ENCODE peak calls at places on chromosomes 5 and 9, in five cellular contexts. One of them, this sample, is unnamed.

GRCh38 chr9:14428781-14429230 is 114.9 kb upstream of the NFIB start:
- DNase-seq in PC-3: peak; percentile 73
- DNase-seq in GM23248: peak; percentile 77
- DNase-seq in GM23338: peak; percentile 97
- DNase-seq in HCT116: peak; percentile 57
- DNase-seq in this sample: peak; percentile 25

GRCh38 chr5:53335115-53335514 is 145.3 kb upstream of the FST start:
- DNase-seq in GM23338: peak; percentile 28
- DNase-seq in HCT116: no peak
- DNase-seq in GM23248: peak; percentile 36
- DNase-seq in PC-3: peak; percentile 48
- DNase-seq in this sample: no peak

GRCh38 chr5:93532370-93532769 is 48.6 kb downstream of the NR2F1-AS1 start:
- DNase-seq in PC-3: peak; percentile 27
- DNase-seq in GM23248: peak; percentile 92
- DNase-seq in HCT116: no peak
- DNase-seq in GM23338: peak; percentile 3
- DNase-seq in this sample: no peak

GRCh38 chr5:125274938-125275759 is 528.7 kb upstream of the ZNF608 start:
- DNase-seq in HCT116: no peak
- DNase-seq in GM23248: no peak
- DNase-seq in PC-3: peak; percentile 8
- DNase-seq in GM23338: no peak
- DNase-seq in this sample: no peak

GRCh38 chr5:133839721-133840120 is 128.7 kb downstream of the C5orf15 start:
- DNase-seq in GM23248: no peak
- DNase-seq in HCT116: no peak
- DNase-seq in PC-3: no peak
- DNase-seq in GM23338: no peak
- DNase-seq in this sample: no peak

GRCh38 chr5:133952729-133953567 is 15.5 kb downstream of the C5orf15 start:
- DNase-seq in GM23248: peak; percentile 96
- DNase-seq in GM23338: no peak
- DNase-seq in HCT116: no peak
- DNase-seq in PC-3: no peak
- DNase-seq in this sample: no peak

GRCh38 chr5:92402045-92402444 is 1018.9 kb upstream of the ARRDC3 start:
- DNase-seq in PC-3: peak; percentile 38
- DNase-seq in GM23248: peak; percentile 80
- DNase-seq in GM23338: no peak
- DNase-seq in HCT116: no peak
- DNase-seq in this sample: no peak

GRCh38 chr5:126003309-126003708 is 419.9 kb upstream of the GRAMD2B start:
- DNase-seq in GM23248: peak; percentile 86
- DNase-seq in HCT116: no peak
- DNase-seq in GM23338: no peak
- DNase-seq in PC-3: no peak
- DNase-seq in this sample: no peak

GRCh38 chr9:5326893-5327548 is 12.7 kb downstream of the RLN1 start:
- DNase-seq in PC-3: no peak
- DNase-seq in GM23338: peak; percentile 90
- DNase-seq in GM23248: no peak
- DNase-seq in HCT116: no peak
- DNase-seq in this sample: no peak

GRCh38 chr5:109404428-109404960 is 5.3 kb downstream of the PJA2 start:
- DNase-seq in HCT116: no peak
- DNase-seq in GM23338: no peak
- DNase-seq in GM23248: no peak
- DNase-seq in PC-3: no peak
- DNase-seq in this sample: no peak
- H3K36me3 ChIP-seq in HCT116: no peaks in the 10 kb centered on the region
- H3K36me3 ChIP-seq in GM23338: no peaks in the 10 kb centered on the region
- H3K36me3 ChIP-seq in GM23248: no peaks in the 10 kb centered on the region
- H3K36me3 ChIP-seq in PC-3: no peaks in the 10 kb centered on the region
- H3K36me3 ChIP-seq in this sample: no peaks in the 10 kb centered on the region

GRCh38 chr9:127976498-127976897 is 4.3 kb downstream of the EEIG1 start:
- DNase-seq in PC-3: no peak
- DNase-seq in HCT116: no peak
- DNase-seq in GM23338: no peak
- DNase-seq in GM23248: no peak
- DNase-seq in this sample: no peak

GRCh38 chr9:127974002-127974768 is 6.6 kb downstream of the EEIG1 start:
- DNase-seq in GM23248: no peak
- DNase-seq in PC-3: no peak
- DNase-seq in HCT116: no peak
- DNase-seq in GM23338: no peak
- DNase-seq in this sample: no peak

GRCh38 chr9:127973169-127974001 is 7.4 kb downstream of the EEIG1 start:
- DNase-seq in GM23248: no peak
- DNase-seq in HCT116: no peak
- DNase-seq in GM23338: no peak
- DNase-seq in PC-3: no peak
- DNase-seq in this sample: no peak

GRCh38 chr9:127975376-127976315 is 5.1 kb downstream of the EEIG1 start:
- DNase-seq in HCT116: no peak
- DNase-seq in GM23338: no peak
- DNase-seq in PC-3: no peak
- DNase-seq in GM23248: peak; percentile 57
- DNase-seq in this sample: no peak

DNA sequence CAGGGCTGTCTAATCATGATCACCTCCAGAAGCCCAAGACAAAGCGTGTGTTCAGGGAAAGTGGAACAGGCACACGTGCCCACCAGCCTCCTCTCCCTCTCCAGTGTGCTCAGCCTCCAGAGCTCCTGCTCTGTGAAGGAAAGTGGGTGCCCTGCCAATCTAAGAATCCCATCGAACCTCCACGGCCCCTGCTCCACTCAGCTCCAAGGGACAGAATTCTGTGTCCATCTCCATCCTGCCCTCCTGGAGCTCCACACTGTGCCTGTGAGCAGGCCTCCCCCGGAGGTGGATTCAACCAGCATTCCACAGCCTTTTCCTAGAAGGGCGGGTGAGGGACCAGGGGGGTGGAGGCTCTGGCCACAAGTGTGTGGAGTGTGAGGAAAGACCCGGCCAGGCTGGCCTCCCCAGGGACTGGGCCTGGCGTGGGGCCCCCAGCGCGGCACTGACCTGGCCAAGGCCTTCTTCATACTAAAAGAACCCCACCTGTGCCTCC is 6.0 kb downstream of the EEIG1 start:
- DNase-seq in PC-3: no peak
- DNase-seq in GM23248: peak; percentile 64
- DNase-seq in HCT116: no peak
- DNase-seq in GM23338: no peak
- DNase-seq in this sample: no peak
- TF ChIP-seq EZH2phosphoT487 in PC-3: no peak
- TF ChIP-seq EZH2phosphoT487 in GM23248: no peak
- TF ChIP-seq EZH2phosphoT487 in HCT116: no peak
- TF ChIP-seq EZH2phosphoT487 in GM23338: no peak
- TF ChIP-seq EZH2phosphoT487 in this sample: no peak

GRCh38 chr5:107012371-107012770 is 658.4 kb downstream of the EFNA5 start:
- DNase-seq in GM23248: no peak
- DNase-seq in HCT116: no peak
- DNase-seq in GM23338: no peak
- DNase-seq in PC-3: peak; percentile 0
- DNase-seq in this sample: no peak

GRCh38 chr5:107005653-107006052 is 665.1 kb downstream of the EFNA5 start:
- DNase-seq in GM23338: no peak
- DNase-seq in GM23248: no peak
- DNase-seq in PC-3: no peak
- DNase-seq in HCT116: no peak
- DNase-seq in this sample: no peak

GRCh38 chr5:107010060-107010459 is 660.7 kb downstream of the EFNA5 start:
- DNase-seq in HCT116: no peak
- DNase-seq in PC-3: no peak
- DNase-seq in GM23338: no peak
- DNase-seq in GM23248: no peak
- DNase-seq in this sample: no peak

GRCh38 chr5:107011530-107012115 is 659.1 kb downstream of the EFNA5 start:
- DNase-seq in GM23248: no peak
- DNase-seq in HCT116: no peak
- DNase-seq in GM23338: no peak
- DNase-seq in PC-3: peak; percentile 0
- DNase-seq in this sample: no peak
- H3K36me3 ChIP-seq in GM23248: no peaks in the 10 kb centered on the region
- H3K36me3 ChIP-seq in HCT116: no peaks in the 10 kb centered on the region
- H3K36me3 ChIP-seq in GM23338: no peaks in the 10 kb centered on the region
- H3K36me3 ChIP-seq in PC-3: no peaks in the 10 kb centered on the region
- H3K36me3 ChIP-seq in this sample: no peaks in the 10 kb centered on the region

DNA sequence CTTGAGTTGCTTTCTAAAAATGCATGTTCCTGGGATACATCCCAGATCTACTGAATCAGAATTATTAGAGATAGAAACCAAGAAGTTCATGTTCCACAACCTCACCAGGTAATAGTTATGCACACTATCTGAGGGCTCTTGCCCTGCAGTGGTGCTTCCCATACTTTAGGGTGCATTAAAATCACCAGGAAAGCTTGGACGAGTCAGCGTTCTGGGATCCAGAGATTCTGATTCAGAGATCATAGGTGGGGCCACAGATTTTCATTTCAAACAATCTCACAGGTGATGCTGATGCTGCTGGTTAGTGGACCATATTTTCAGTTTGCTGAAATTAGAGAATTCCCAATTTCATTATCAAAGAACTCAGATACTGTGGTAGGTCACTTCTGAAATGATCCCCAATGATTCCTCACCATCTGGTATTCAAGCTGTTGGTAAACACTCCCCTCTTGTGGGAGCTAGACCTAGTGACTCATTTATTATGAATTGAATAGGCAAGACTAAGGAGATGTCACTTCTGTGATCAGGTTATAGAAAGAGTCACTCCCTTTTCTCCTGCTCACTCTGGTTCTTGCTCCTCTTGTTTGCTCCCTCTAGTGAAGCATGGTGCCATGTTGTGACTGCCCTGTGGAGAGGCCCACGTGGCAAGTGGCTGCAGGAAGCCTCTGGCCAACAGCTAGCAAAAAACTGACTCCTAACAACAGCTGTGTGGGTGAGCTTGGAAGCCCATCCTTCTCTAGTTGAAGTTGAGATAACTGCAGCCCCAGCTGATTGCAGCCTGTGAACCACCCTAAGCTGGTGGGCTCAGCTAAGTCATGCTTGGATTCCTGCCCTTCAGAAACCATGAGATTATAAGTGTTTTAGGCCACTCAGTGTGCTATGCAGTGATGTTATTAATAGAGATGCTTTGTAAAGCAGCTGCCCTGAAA is 59.8 kb downstream of the SH3TC2 start:
- DNase-seq in PC-3: peak; percentile 95
- DNase-seq in GM23248: peak; percentile 78
- DNase-seq in GM23338: no peak
- DNase-seq in HCT116: no peak
- DNase-seq in this sample: no peak
- TF ChIP-seq EZH2phosphoT487 in PC-3: no peak
- TF ChIP-seq EZH2phosphoT487 in GM23248: no peak
- TF ChIP-seq EZH2phosphoT487 in GM23338: no peak
- TF ChIP-seq EZH2phosphoT487 in HCT116: no peak
- TF ChIP-seq EZH2phosphoT487 in this sample: no peak

GRCh38 chr5:113150821-113151220 is 174.2 kb downstream of the DCP2 start:
- DNase-seq in HCT116: no peak
- DNase-seq in GM23338: no peak
- DNase-seq in GM23248: no peak
- DNase-seq in PC-3: no peak
- DNase-seq in this sample: no peak

GRCh38 chr5:113150221-113150620 is 173.6 kb downstream of the DCP2 start:
- DNase-seq in PC-3: no peak
- DNase-seq in HCT116: no peak
- DNase-seq in GM23338: no peak
- DNase-seq in GM23248: no peak
- DNase-seq in this sample: no peak

GRCh38 chr5:113147088-113147487 is 170.5 kb downstream of the DCP2 start:
- DNase-seq in GM23248: peak; percentile 93
- DNase-seq in GM23338: no peak
- DNase-seq in HCT116: no peak
- DNase-seq in PC-3: no peak
- DNase-seq in this sample: no peak

GRCh38 chr5:113151641-113152040 is 175.0 kb downstream of the DCP2 start:
- DNase-seq in PC-3: no peak
- DNase-seq in GM23338: no peak
- DNase-seq in HCT116: no peak
- DNase-seq in GM23248: no peak
- DNase-seq in this sample: no peak

DNA sequence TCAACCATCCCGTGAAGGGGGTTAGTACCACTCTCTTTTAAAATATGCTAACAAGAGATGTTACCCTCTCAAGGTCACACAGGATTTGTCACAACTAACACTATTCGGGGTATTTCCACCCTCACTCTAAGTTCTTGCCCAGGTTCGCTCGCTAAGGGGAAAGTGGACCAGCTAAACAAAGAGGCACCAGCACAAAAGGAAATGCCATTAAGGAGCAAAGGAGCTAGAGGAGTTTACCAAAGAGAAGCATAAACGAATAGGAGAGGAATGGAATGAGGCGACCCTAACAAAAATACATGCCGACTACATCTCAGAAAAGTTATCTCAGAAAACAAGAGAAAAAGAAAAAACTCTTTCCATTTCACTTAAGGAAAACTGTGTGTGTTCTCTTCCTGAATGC is 170.9 kb downstream of the DCP2 start:
- DNase-seq in GM23338: peak; percentile 24
- DNase-seq in GM23248: no peak
- DNase-seq in PC-3: no peak
- DNase-seq in HCT116: no peak
- DNase-seq in this sample: no peak
- H3K36me3 ChIP-seq in GM23338: no peaks in the 10 kb centered on the region
- H3K36me3 ChIP-seq in GM23248: no peaks in the 10 kb centered on the region
- H3K36me3 ChIP-seq in PC-3: no peaks in the 10 kb centered on the region
- H3K36me3 ChIP-seq in HCT116: no peaks in the 10 kb centered on the region
- H3K36me3 ChIP-seq in this sample: no peaks in the 10 kb centered on the region

GRCh38 chr5:7983433-7983832 is 114.5 kb downstream of the MTRR start:
- DNase-seq in GM23248: no peak
- DNase-seq in GM23338: no peak
- DNase-seq in HCT116: no peak
- DNase-seq in PC-3: no peak
- DNase-seq in this sample: no peak

GRCh38 chr5:7976411-7977190 is 107.7 kb downstream of the MTRR start:
- DNase-seq in GM23338: no peak
- DNase-seq in PC-3: peak; percentile 13
- DNase-seq in GM23248: peak; percentile 3
- DNase-seq in HCT116: no peak
- DNase-seq in this sample: no peak

DNA sequence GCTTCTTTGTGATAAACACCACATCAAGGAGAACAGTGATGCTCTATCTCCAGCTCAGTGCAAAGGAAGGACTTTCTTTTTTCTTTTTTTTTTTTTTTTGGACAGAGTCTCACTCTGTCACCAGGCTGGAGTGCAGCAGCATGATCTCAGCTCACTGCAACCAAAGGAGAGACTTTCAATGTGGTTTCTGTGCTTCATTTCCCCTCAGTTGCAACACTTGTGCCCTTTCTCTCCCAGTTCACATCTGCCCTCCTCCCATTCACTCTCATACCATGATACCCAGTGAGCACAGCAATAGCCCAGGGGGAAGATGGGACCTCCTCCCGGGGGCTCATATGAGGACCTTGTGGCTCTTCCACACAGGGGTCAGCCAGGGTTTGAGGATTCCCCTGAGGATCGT is 110.0 kb downstream of the MTRR start:
- DNase-seq in PC-3: no peak
- DNase-seq in GM23248: no peak
- DNase-seq in HCT116: no peak
- DNase-seq in GM23338: no peak
- DNase-seq in this sample: no peak
- TF ChIP-seq EZH2phosphoT487 in PC-3: no peak
- TF ChIP-seq EZH2phosphoT487 in GM23248: no peak
- TF ChIP-seq EZH2phosphoT487 in HCT116: no peak
- TF ChIP-seq EZH2phosphoT487 in GM23338: no peak
- TF ChIP-seq EZH2phosphoT487 in this sample: no peak